ENCODE peak calls at places on chromosomes 7 and 10, in four cellular contexts. N is astrocyte, H is AG09309, M is progenitor cell of endocrine pancreas. O is an unnamed sample.

GRCh38 chr7:151435103-151435916 is 4.6 kb downstream of the CRYGN start:
- DNase-seq in N (no peak), M (no peak), H (no peak), O (no peak)

GRCh38 chr10:57919864-57920263 is 347.8 kb downstream of the IPMK start:
- DNase-seq in M (no peak), N (no peak), H (no peak), O (no peak)

GRCh38 chr7:64494912-64495461 is 67.9 kb downstream of the ZNF680 start:
- DNase-seq in M (no peak), H (no peak), N (no peak), O (no peak)

GRCh38 chr10:102313221-102313896 is 68.0 kb downstream of the GBF1 start:
- DNase-seq in M (no peak), H (no peak), N (peak; percentile 23), O (peak; percentile 49)

GRCh38 chr7:150846291-150847115 is 5.8 kb upstream of the AOC1 start:
- DNase-seq in N (no peak), H (no peak), M (no peak), O (no peak)

GRCh38 chr10:3898821-3899220 is 113.8 kb upstream of the KLF6 start:
- DNase-seq in M (no peak), H (no peak), N (no peak), O (no peak)

GRCh38 chr10:3720228-3721019 is 64.6 kb downstream of the KLF6 start:
- DNase-seq in N (peak; percentile 88), M (no peak), H (peak; percentile 95), O (no peak)

GRCh38 chr10:132547421-132547861 is 9.9 kb downstream of the INPP5A start:
- DNase-seq in N (no peak), M (no peak), H (no peak), O (no peak)

GRCh38 chr10:1169981-1170866 is 114.0 kb downstream of the WDR37 start:
- DNase-seq in M (no peak), H (no peak), N (no peak), O (no peak)

GRCh38 chr7:126065766-126066165 is 1136.1 kb upstream of the POT1 start:
- DNase-seq in H (no peak), N (no peak), M (no peak), O (no peak)

GRCh38 chr10:88946965-88947590 is 5.5 kb downstream of the ACTA2 start:
- DNase-seq in H (no peak), M (no peak), N (peak; percentile 42), O (no peak)

GRCh38 chr7:94315011-94315410 is 79.7 kb upstream of the COL1A2 start:
- DNase-seq in N (peak; percentile 54), H (no peak), M (no peak), O (no peak)

GRCh38 chr7:155781433-155781832 is 30.8 kb downstream of the SHH start:
- DNase-seq in H (no peak), M (no peak), N (no peak), O (no peak)

GRCh38 chr7:99099499-99100077 is 44.3 kb downstream of the SMURF1 start:
- DNase-seq in H (no peak), N (no peak), M (no peak), O (no peak)

GRCh38 chr10:63164045-63164722 is 31.1 kb downstream of the NRBF2 start:
- DNase-seq in N (no peak), H (no peak), M (no peak), O (no peak)

GRCh38 chr7:129828078-129828762 is 124.5 kb downstream of the UBE2H start:
- DNase-seq in N (no peak), H (no peak), M (no peak), O (no peak)

GRCh38 chr7:77327932-77328628 is 88.1 kb downstream of the GSAP start:
- DNase-seq in M (no peak), N (peak; percentile 33), H (no peak), O (no peak)

GRCh38 chr10:1368772-1369171 is 312.6 kb downstream of the WDR37 start:
- DNase-seq in N (no peak), M (peak; percentile 36), H (no peak), O (no peak)

GRCh38 chr7:9013940-9014339 is 580.5 kb downstream of the NXPH1 start:
- DNase-seq in H (no peak), M (no peak), N (no peak), O (no peak)

GRCh38 chr7:33932221-33932620 is 26.9 kb downstream of the BMPER start:
- DNase-seq in H (no peak), N (no peak), M (no peak), O (no peak)

GRCh38 chr10:69901022-69901421 is 99.3 kb downstream of the COL13A1 start:
- DNase-seq in H (no peak), M (no peak), N (no peak), O (no peak)

GRCh38 chr7:40966693-40967092 is 736.2 kb downstream of the INHBA start:
- DNase-seq in M (no peak), H (no peak), N (peak; percentile 30), O (no peak)

GRCh38 chr7:2034291-2035201 is 198.2 kb downstream of the MAD1L1 start:
- DNase-seq in H (no peak), M (no peak), N (no peak), O (no peak)

GRCh38 chr7:69687739-69688431 is 89.6 kb downstream of the AUTS2 start:
- DNase-seq in N (no peak), M (no peak), H (no peak), O (no peak)

GRCh38 chr10:70328987-70329386 is 45.2 kb upstream of the NPFFR1 start:
- DNase-seq in H (peak; percentile 13), M (no peak), N (peak; percentile 13), O (peak; percentile 31)

GRCh38 chr7:158740657-158741293 is 36.2 kb upstream of the NCAPG2 start:
- DNase-seq in M (no peak), N (peak; percentile 97), H (peak; percentile 46), O (no peak)

GRCh38 chr10:94546058-94546595 is 539 bp downstream of the HELLS start:
- DNase-seq in N (peak; percentile 16), H (no peak), M (no peak), O (peak; percentile 39)

GRCh38 chr10:124943301-124944092 is 1.6 kb downstream of the ZRANB1 start:
- DNase-seq in N (peak; percentile 76), H (peak; percentile 48), M (no peak), O (peak; percentile 33)

GRCh38 chr7:76232698-76233097 is 31.0 kb downstream of the SRRM3 start:
- DNase-seq in N (no peak), M (no peak), H (no peak), O (no peak)

GRCh38 chr10:7029672-7030071 is 381.2 kb downstream of the SFMBT2 start:
- DNase-seq in N (no peak), H (no peak), M (no peak), O (no peak)

GRCh38 chr7:13017325-13017853 is 330.0 kb downstream of the ARL4A start:
- DNase-seq in M (no peak), N (peak; percentile 80), H (no peak), O (peak; percentile 13)

GRCh38 chr10:6065406-6065805 is 3.2 kb upstream of the IL2RA start:
- DNase-seq in H (no peak), M (no peak), N (no peak), O (no peak)

GRCh38 chr10:73039635-73040034 is 57.0 kb downstream of the P4HA1 start:
- DNase-seq in M (no peak), N (peak; percentile 48), H (peak; percentile 77), O (no peak)

GRCh38 chr7:45662540-45663166 is 88.5 kb downstream of the ADCY1 start:
- DNase-seq in H (no peak), M (no peak), N (no peak), O (no peak)

GRCh38 chr10:559767-560047 is 129.8 kb downstream of the DIP2C start:
- DNase-seq in M (no peak), N (no peak), H (no peak), O (no peak)

GRCh38 chr7:117283371-117283770 is 39.5 kb downstream of the WNT2 start:
- DNase-seq in H (peak; percentile 62), M (no peak), N (peak; percentile 97), O (no peak)

GRCh38 chr10:11551915-11552602 is 59.4 kb downstream of the USP6NL start:
- DNase-seq in M (no peak), N (peak; percentile 98), H (peak; percentile 77), O (peak; percentile 89)

GRCh38 chr10:21212275-21212674 is 313.2 kb downstream of the SKIDA1 start:
- DNase-seq in M (no peak), N (no peak), H (no peak), O (no peak)

GRCh38 chr7:150441524-150441923 is 8.9 kb upstream of the GIMAP8 start:
- DNase-seq in H (no peak), M (no peak), N (no peak), O (no peak)

O was measured in kidney glomerular epithelial cell.